ENCODE peak calls at places on chromosomes 5 and 9, in eight cellular contexts. A is H9, N is uterus, Y is prostate gland, F is heart left ventricle, Z is ascending aorta, O is tibial artery, C is GM23338. P is an unnamed sample.

GRCh38 chr9:37916471-37917314 is 12.8 kb upstream of the SLC25A51 start:
- DNase-seq in A (no peak), N (no peak), Y (no peak), F (peak), Z (no peak), O (peak), C (no peak), P (no peak)

GRCh38 chr5:91151947-91152346 is 231.2 kb downstream of the ARRDC3 start:
- DNase-seq in A (no peak), N (no peak), Y (peak), F (peak), Z (no peak), O (peak), C (peak), P (no peak)

GRCh38 chr9:35689351-35689600 is 449 bp downstream of the TPM2 start:
- DNase-seq in A (no peak), N (no peak), Y (no peak), F (no peak), Z (no peak), O (no peak), C (no peak), P (no peak)

GRCh38 chr9:14320272-14321245 is 6.6 kb upstream of the NFIB start:
- DNase-seq in A (no peak), N (peak), Y (no peak), F (no peak), Z (no peak), O (no peak), C (no peak), P (no peak)

GRCh38 chr9:8492034-8492433 is 692.5 kb upstream of the DMAC1 start:
- DNase-seq in A (no peak), N (no peak), Y (no peak), F (no peak), Z (no peak), O (no peak), C (peak), P (no peak)

GRCh38 chr5:78429332-78429849 is 69.0 kb downstream of the SCAMP1 start:
- DNase-seq in A (no peak), N (no peak), Y (no peak), F (no peak), Z (no peak), O (no peak), C (no peak), P (no peak)

GRCh38 chr5:69416180-69416579 is 1.3 kb downstream of the MARVELD2 start:
- DNase-seq in A (peak), N (no peak), Y (no peak), F (no peak), Z (no peak), O (no peak), C (peak), P (no peak)

GRCh38 chr5:102666164-102666951 is 88.7 kb upstream of the PAM start:
- DNase-seq in A (no peak), N (no peak), Y (no peak), F (no peak), Z (no peak), O (no peak), C (peak), P (no peak)

GRCh38 chr9:131942076-131942720 is 137.5 kb downstream of the MED27 start:
- DNase-seq in A (no peak), N (no peak), Y (no peak), F (no peak), Z (no peak), O (no peak), C (no peak), P (no peak)

GRCh38 chr9:85377751-85378289 is 363.9 kb downstream of the AGTPBP1 start:
- DNase-seq in A (no peak), N (no peak), Y (no peak), F (no peak), Z (no peak), O (no peak), C (no peak), P (no peak)

GRCh38 chr5:9653811-9654210 is 23.7 kb upstream of the TAS2R1 start:
- DNase-seq in A (no peak), N (no peak), Y (peak), F (peak), Z (peak), O (no peak), C (no peak), P (no peak)

GRCh38 chr9:126293522-126293889 is 33.1 kb upstream of the MVB12B start:
- DNase-seq in A (no peak), N (no peak), Y (no peak), F (no peak), Z (no peak), O (no peak), C (peak), P (peak)

GRCh38 chr5:9538504-9538903 is 7.4 kb downstream of the SEMA5A start:
- DNase-seq in A (no peak), N (no peak), Y (no peak), F (no peak), Z (no peak), O (no peak), C (no peak), P (no peak)

GRCh38 chr5:56190500-56190899 is 42.6 kb downstream of the ANKRD55 start:
- DNase-seq in A (no peak), N (peak), Y (no peak), F (peak), Z (no peak), O (peak), C (no peak), P (no peak)

GRCh38 chr9:72422214-72422613 is 57.2 kb upstream of the ZFAND5 start:
- DNase-seq in A (no peak), N (no peak), Y (no peak), F (no peak), Z (no peak), O (no peak), C (no peak), P (no peak)

GRCh38 chr9:81848472-81848871 is 79.8 kb upstream of the SPATA31D4 start:
- DNase-seq in A (no peak), N (no peak), Y (no peak), F (no peak), Z (no peak), O (no peak), C (peak), P (no peak)
- TF ChIP-seq CTCF in A (peak), N (peak), Y (peak), F (peak), Z (peak), O (peak), C (peak), P (no peak)

DNA sequence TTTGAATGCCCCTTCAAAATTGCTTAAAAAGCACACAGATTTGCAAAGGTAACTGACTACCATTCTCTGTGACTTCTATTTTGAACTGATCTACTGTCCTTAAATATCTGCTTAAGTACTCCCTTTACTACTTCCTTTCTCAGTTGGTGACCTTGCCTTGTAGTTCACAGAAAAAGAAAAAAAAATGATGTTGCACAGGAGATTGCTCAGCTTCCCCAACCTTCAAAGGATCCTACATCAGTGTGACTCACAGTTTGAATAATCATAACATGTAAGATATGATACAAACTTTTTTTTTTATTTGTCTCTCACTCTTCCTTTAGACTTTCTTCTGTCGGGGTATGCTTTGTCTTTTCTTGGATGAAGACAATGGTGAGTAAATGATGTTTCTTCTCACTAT is 1029.6 kb downstream of the CDH12 start:
- DNase-seq in A (no peak), N (no peak), Y (no peak), F (no peak), Z (no peak), O (no peak), C (no peak), P (no peak)
- H3K27ac ChIP-seq in A (no peak), N (no peak), Y (no peak), F (no peak), Z (no peak), O (no peak), C (no peak), P (no peak)

GRCh38 chr5:43120720-43121564 is at the start of gene ZNF131:
- DNase-seq in A (peak), N (peak), Y (peak), F (peak), Z (peak), O (peak), C (peak), P (peak)
- TF ChIP-seq CTCF in A (no peak), N (peak), Y (peak), F (no peak), Z (no peak), O (no peak), C (no peak), P (no peak)

GRCh38 chr5:137735531-137736284 is at the start of gene KLHL3:
- DNase-seq in A (peak), N (peak), Y (no peak), F (peak), Z (no peak), O (peak), C (peak), P (peak)
- H3K27ac ChIP-seq in A (peak), N (peak), Y (peak), F (peak), Z (peak), O (peak), C (peak), P (peak)

DNA sequence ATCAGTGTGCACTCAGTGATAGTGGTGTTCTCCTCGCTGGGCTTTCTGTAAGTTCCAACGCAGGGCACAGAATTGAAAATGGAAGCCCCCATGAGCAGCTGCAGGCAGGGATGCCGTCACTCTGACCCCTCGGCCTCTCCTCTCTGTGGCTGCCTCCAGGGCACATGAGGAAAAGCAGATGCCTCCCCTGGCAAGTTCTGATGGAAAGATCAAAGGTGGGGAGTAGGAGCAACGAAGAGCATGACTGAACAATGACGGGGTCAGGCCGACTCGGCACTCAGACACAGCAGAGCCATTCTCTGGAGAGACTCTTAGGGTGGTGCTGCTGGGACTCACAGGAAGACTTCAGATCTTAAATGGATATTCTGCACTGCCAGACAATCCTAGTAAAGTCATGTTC is 65.6 kb upstream of the CKMT2 start:
- DNase-seq in A (no peak), N (no peak), Y (no peak), F (no peak), Z (no peak), O (no peak), C (no peak), P (no peak)
- TF ChIP-seq CTCF in A (no peak), N (no peak), Y (no peak), F (no peak), Z (no peak), O (no peak), C (no peak), P (no peak)

GRCh38 chr5:54524704-54525103 is 7.1 kb downstream of the SNX18 start:
- DNase-seq in A (no peak), N (no peak), Y (no peak), F (peak), Z (no peak), O (peak), C (no peak), P (no peak)
- H3K27ac ChIP-seq in A (no peak), N (peak), Y (no peak), F (peak), Z (peak), O (peak), C (no peak), P (peak)

GRCh38 chr5:125835293-125836172 is 587.7 kb upstream of the GRAMD2B start:
- DNase-seq in A (peak), N (peak), Y (no peak), F (peak), Z (no peak), O (no peak), C (peak), P (no peak)
- TF ChIP-seq CTCF in A (peak), N (peak), Y (peak), F (peak), Z (peak), O (peak), C (peak), P (peak)

DNA sequence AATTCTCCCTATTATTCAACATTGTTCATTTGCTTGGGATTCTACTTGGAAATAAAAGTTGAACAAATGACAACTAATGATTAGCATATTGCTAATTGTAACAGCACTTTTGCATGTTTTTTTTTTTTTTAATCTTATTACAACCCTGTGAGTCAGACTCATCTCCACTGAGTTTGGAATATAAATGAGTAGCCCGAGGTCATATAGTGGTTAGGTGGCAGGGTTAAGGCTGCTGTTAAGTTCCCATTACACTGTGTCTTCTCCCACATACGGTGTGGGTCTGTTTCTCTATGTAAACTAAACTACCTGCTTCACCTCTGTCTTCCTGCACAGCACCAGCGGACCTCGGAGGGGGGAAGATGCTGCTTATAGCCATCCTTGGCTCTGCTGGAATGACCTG is 92.4 kb downstream of the EQTN start:
- DNase-seq in A (no peak), N (no peak), Y (no peak), F (no peak), Z (no peak), O (no peak), C (no peak), P (no peak)
- H3K27ac ChIP-seq in A (no peak), N (no peak), Y (no peak), F (no peak), Z (peak), O (peak), C (no peak), P (no peak)

GRCh38 chr5:156326718-156327259 is at the start of gene SGCD:
- DNase-seq in A (no peak), N (peak), Y (no peak), F (peak), Z (peak), O (peak), C (peak), P (peak)
- TF ChIP-seq CTCF in A (no peak), N (no peak), Y (no peak), F (no peak), Z (no peak), O (no peak), C (no peak), P (no peak)